ENCODE peak calls at places on chromosomes 12 and 14, in eight cellular contexts. One of them, this sample, is unnamed.

GRCh38 chr12:83802011-83802410 is 1110.6 kb downstream of the SLC6A15 start:
- DNase-seq in CD8-positive, alpha-beta T cell: no peak
- DNase-seq in left lung: no peak
- DNase-seq in spleen: no peak
- DNase-seq in esophagus squamous epithelium: no peak
- DNase-seq in uterus: no peak
- DNase-seq in epithelial cell of esophagus: no peak
- DNase-seq in adrenal gland: no peak
- DNase-seq in this sample: no peak

GRCh38 chr14:96077983-96078686 is 39.0 kb downstream of the C14orf132 start:
- DNase-seq in esophagus squamous epithelium: no peak
- DNase-seq in CD8-positive, alpha-beta T cell: no peak
- DNase-seq in spleen: peak
- DNase-seq in epithelial cell of esophagus: peak
- DNase-seq in adrenal gland: no peak
- DNase-seq in uterus: no peak
- DNase-seq in left lung: no peak
- DNase-seq in this sample: no peak

GRCh38 chr12:77648716-77649115 is 182.0 kb upstream of the NAV3 start:
- DNase-seq in adrenal gland: no peak
- DNase-seq in uterus: no peak
- DNase-seq in left lung: no peak
- DNase-seq in esophagus squamous epithelium: no peak
- DNase-seq in spleen: no peak
- DNase-seq in epithelial cell of esophagus: peak
- DNase-seq in CD8-positive, alpha-beta T cell: no peak
- DNase-seq in this sample: no peak

GRCh38 chr14:96055065-96055752 is 16.0 kb downstream of the C14orf132 start:
- DNase-seq in left lung: no peak
- DNase-seq in uterus: no peak
- DNase-seq in spleen: peak
- DNase-seq in epithelial cell of esophagus: no peak
- DNase-seq in adrenal gland: no peak
- DNase-seq in CD8-positive, alpha-beta T cell: no peak
- DNase-seq in esophagus squamous epithelium: no peak
- DNase-seq in this sample: no peak

GRCh38 chr12:76804435-76804976 is 40.6 kb downstream of the ZDHHC17 start:
- DNase-seq in left lung: no peak
- DNase-seq in uterus: no peak
- DNase-seq in CD8-positive, alpha-beta T cell: no peak
- DNase-seq in epithelial cell of esophagus: no peak
- DNase-seq in esophagus squamous epithelium: no peak
- DNase-seq in adrenal gland: no peak
- DNase-seq in spleen: no peak
- DNase-seq in this sample: no peak

GRCh38 chr14:23910081-23910875 is 43.3 kb upstream of the DHRS4 start:
- DNase-seq in epithelial cell of esophagus: peak
- DNase-seq in CD8-positive, alpha-beta T cell: no peak
- DNase-seq in uterus: no peak
- DNase-seq in esophagus squamous epithelium: no peak
- DNase-seq in spleen: no peak
- DNase-seq in left lung: no peak
- DNase-seq in adrenal gland: peak
- DNase-seq in this sample: no peak

GRCh38 chr12:57010627-57011224 is 4.4 kb upstream of the ZBTB39 start:
- DNase-seq in esophagus squamous epithelium: no peak
- DNase-seq in uterus: no peak
- DNase-seq in spleen: no peak
- DNase-seq in adrenal gland: no peak
- DNase-seq in left lung: no peak
- DNase-seq in epithelial cell of esophagus: no peak
- DNase-seq in CD8-positive, alpha-beta T cell: no peak
- DNase-seq in this sample: no peak

GRCh38 chr12:120710805-120711296 is 593 bp downstream of the UNC119B start:
- DNase-seq in spleen: peak
- DNase-seq in CD8-positive, alpha-beta T cell: peak
- DNase-seq in epithelial cell of esophagus: peak
- DNase-seq in esophagus squamous epithelium: no peak
- DNase-seq in left lung: peak
- DNase-seq in adrenal gland: no peak
- DNase-seq in uterus: peak
- DNase-seq in this sample: no peak

GRCh38 chr12:88935856-88936255 is 355.6 kb upstream of the KITLG start:
- DNase-seq in adrenal gland: no peak
- DNase-seq in spleen: no peak
- DNase-seq in CD8-positive, alpha-beta T cell: no peak
- DNase-seq in esophagus squamous epithelium: no peak
- DNase-seq in epithelial cell of esophagus: peak
- DNase-seq in uterus: no peak
- DNase-seq in left lung: no peak
- DNase-seq in this sample: no peak

GRCh38 chr12:59079029-59079428 is 158.7 kb upstream of the LRIG3 start:
- DNase-seq in left lung: no peak
- DNase-seq in adrenal gland: no peak
- DNase-seq in spleen: no peak
- DNase-seq in epithelial cell of esophagus: peak
- DNase-seq in uterus: no peak
- DNase-seq in CD8-positive, alpha-beta T cell: no peak
- DNase-seq in esophagus squamous epithelium: no peak
- DNase-seq in this sample: no peak

GRCh38 chr14:99660794-99661193 is 15.9 kb downstream of the HHIPL1 start:
- DNase-seq in epithelial cell of esophagus: no peak
- DNase-seq in CD8-positive, alpha-beta T cell: no peak
- DNase-seq in spleen: no peak
- DNase-seq in uterus: no peak
- DNase-seq in adrenal gland: no peak
- DNase-seq in esophagus squamous epithelium: no peak
- DNase-seq in left lung: no peak
- DNase-seq in this sample: no peak

GRCh38 chr12:107385518-107385917 is 292.2 kb upstream of the CRY1 start:
- DNase-seq in epithelial cell of esophagus: peak
- DNase-seq in esophagus squamous epithelium: no peak
- DNase-seq in uterus: no peak
- DNase-seq in spleen: no peak
- DNase-seq in CD8-positive, alpha-beta T cell: no peak
- DNase-seq in adrenal gland: no peak
- DNase-seq in left lung: no peak
- DNase-seq in this sample: no peak

GRCh38 chr12:105427883-105428282 is 97.4 kb downstream of the C12orf75 start:
- DNase-seq in uterus: no peak
- DNase-seq in adrenal gland: no peak
- DNase-seq in esophagus squamous epithelium: no peak
- DNase-seq in left lung: no peak
- DNase-seq in epithelial cell of esophagus: peak
- DNase-seq in spleen: no peak
- DNase-seq in CD8-positive, alpha-beta T cell: no peak
- DNase-seq in this sample: no peak

GRCh38 chr14:69580009-69580577 is 5.4 kb upstream of the CCDC177 start:
- DNase-seq in spleen: no peak
- DNase-seq in epithelial cell of esophagus: peak
- DNase-seq in esophagus squamous epithelium: no peak
- DNase-seq in left lung: no peak
- DNase-seq in adrenal gland: peak
- DNase-seq in uterus: no peak
- DNase-seq in CD8-positive, alpha-beta T cell: no peak
- DNase-seq in this sample: peak

GRCh38 chr12:30822385-30823139 is 67.8 kb upstream of the CAPRIN2 start:
- DNase-seq in uterus: peak
- DNase-seq in CD8-positive, alpha-beta T cell: no peak
- DNase-seq in epithelial cell of esophagus: peak
- DNase-seq in adrenal gland: peak
- DNase-seq in spleen: peak
- DNase-seq in left lung: peak
- DNase-seq in esophagus squamous epithelium: no peak
- DNase-seq in this sample: no peak

GRCh38 chr12:62849398-62849797 is 85.6 kb downstream of the PPM1H start:
- DNase-seq in epithelial cell of esophagus: no peak
- DNase-seq in adrenal gland: no peak
- DNase-seq in uterus: no peak
- DNase-seq in left lung: no peak
- DNase-seq in CD8-positive, alpha-beta T cell: no peak
- DNase-seq in esophagus squamous epithelium: no peak
- DNase-seq in spleen: no peak
- DNase-seq in this sample: no peak

GRCh38 chr12:123998960-123999359 is 25.9 kb downstream of the ZNF664 start:
- DNase-seq in esophagus squamous epithelium: no peak
- DNase-seq in epithelial cell of esophagus: no peak
- DNase-seq in left lung: no peak
- DNase-seq in spleen: no peak
- DNase-seq in adrenal gland: no peak
- DNase-seq in CD8-positive, alpha-beta T cell: no peak
- DNase-seq in uterus: no peak
- DNase-seq in this sample: no peak

GRCh38 chr14:38549549-38549948 is 293.7 kb upstream of the CLEC14A start:
- DNase-seq in esophagus squamous epithelium: no peak
- DNase-seq in CD8-positive, alpha-beta T cell: no peak
- DNase-seq in spleen: no peak
- DNase-seq in uterus: no peak
- DNase-seq in adrenal gland: no peak
- DNase-seq in epithelial cell of esophagus: no peak
- DNase-seq in left lung: no peak
- DNase-seq in this sample: no peak

GRCh38 chr12:26466709-26467108 is 271.3 kb downstream of the SSPN start:
- DNase-seq in CD8-positive, alpha-beta T cell: no peak
- DNase-seq in epithelial cell of esophagus: no peak
- DNase-seq in uterus: no peak
- DNase-seq in esophagus squamous epithelium: no peak
- DNase-seq in spleen: no peak
- DNase-seq in adrenal gland: no peak
- DNase-seq in left lung: no peak
- DNase-seq in this sample: no peak

GRCh38 chr12:2959508-2960431 is 573 bp downstream of the TEAD4 start:
- DNase-seq in left lung: peak
- DNase-seq in spleen: peak
- DNase-seq in CD8-positive, alpha-beta T cell: no peak
- DNase-seq in uterus: peak
- DNase-seq in adrenal gland: no peak
- DNase-seq in epithelial cell of esophagus: peak
- DNase-seq in esophagus squamous epithelium: no peak
- DNase-seq in this sample: peak
- TF ChIP-seq CTCF in left lung: no peak
- TF ChIP-seq CTCF in spleen: no peak
- TF ChIP-seq CTCF in CD8-positive, alpha-beta T cell: no peak
- TF ChIP-seq CTCF in uterus: no peak
- TF ChIP-seq CTCF in adrenal gland: no peak
- TF ChIP-seq CTCF in epithelial cell of esophagus: no peak
- TF ChIP-seq CTCF in esophagus squamous epithelium: no peak
- TF ChIP-seq CTCF in this sample: no peak

DNA sequence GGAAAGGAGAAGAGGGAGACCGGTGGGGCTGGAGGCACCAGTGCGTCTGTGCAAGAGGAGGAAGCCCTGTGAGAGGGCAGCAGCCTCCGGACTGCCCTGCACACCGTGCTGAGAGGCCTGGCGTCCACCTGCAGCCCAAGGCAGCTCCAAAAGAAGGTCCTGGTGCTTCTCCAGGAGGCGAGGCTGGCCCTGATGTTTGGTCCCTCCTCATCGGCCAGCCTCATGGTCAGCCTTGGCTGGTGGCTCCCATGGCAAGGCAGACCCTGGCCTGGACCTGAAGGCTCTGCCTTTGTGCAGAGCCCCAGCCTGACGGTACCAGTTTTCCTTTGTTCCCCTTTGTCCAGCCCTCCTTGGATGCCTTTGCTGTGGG is 7.9 kb downstream of the ADSS1 start:
- DNase-seq in adrenal gland: no peak
- DNase-seq in spleen: no peak
- DNase-seq in left lung: no peak
- DNase-seq in uterus: no peak
- DNase-seq in CD8-positive, alpha-beta T cell: no peak
- DNase-seq in epithelial cell of esophagus: no peak
- DNase-seq in esophagus squamous epithelium: no peak
- DNase-seq in this sample: no peak
- H3K4me3 ChIP-seq in adrenal gland: no peak
- H3K4me3 ChIP-seq in spleen: no peak
- H3K4me3 ChIP-seq in left lung: no peak
- H3K4me3 ChIP-seq in uterus: no peak
- H3K4me3 ChIP-seq in CD8-positive, alpha-beta T cell: no peak
- H3K4me3 ChIP-seq in epithelial cell of esophagus: no peak
- H3K4me3 ChIP-seq in esophagus squamous epithelium: no peak
- H3K4me3 ChIP-seq in this sample: no peak

GRCh38 chr12:10750385-10750727 is 27.2 kb upstream of the YBX3 start:
- DNase-seq in uterus: no peak
- DNase-seq in epithelial cell of esophagus: no peak
- DNase-seq in adrenal gland: no peak
- DNase-seq in CD8-positive, alpha-beta T cell: no peak
- DNase-seq in esophagus squamous epithelium: no peak
- DNase-seq in left lung: no peak
- DNase-seq in spleen: no peak
- DNase-seq in this sample: no peak
- TF ChIP-seq CTCF in uterus: no peak
- TF ChIP-seq CTCF in epithelial cell of esophagus: no peak
- TF ChIP-seq CTCF in adrenal gland: no peak
- TF ChIP-seq CTCF in CD8-positive, alpha-beta T cell: peak
- TF ChIP-seq CTCF in esophagus squamous epithelium: no peak
- TF ChIP-seq CTCF in left lung: no peak
- TF ChIP-seq CTCF in spleen: no peak
- TF ChIP-seq CTCF in this sample: no peak

DNA sequence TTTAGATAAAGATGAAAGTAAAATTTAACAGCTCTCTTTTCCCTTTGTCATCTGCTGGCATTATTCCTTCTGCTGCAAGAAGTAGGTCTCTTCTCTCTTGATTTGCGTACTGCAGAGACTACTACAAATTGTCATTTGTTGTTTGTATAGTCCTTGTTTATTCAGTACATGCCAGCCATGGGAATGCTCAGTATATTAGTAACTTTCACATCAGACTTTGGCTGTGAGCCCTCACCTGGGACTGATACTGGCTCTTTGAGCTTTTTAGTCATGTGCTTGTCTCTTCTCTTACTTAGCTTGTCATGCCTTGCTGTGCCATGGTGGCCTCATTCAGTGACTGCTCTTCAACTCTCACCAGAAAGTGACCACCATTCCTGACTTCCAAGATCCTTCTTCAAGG is 169.8 kb downstream of the PRKCH start:
- DNase-seq in esophagus squamous epithelium: no peak
- DNase-seq in epithelial cell of esophagus: peak
- DNase-seq in spleen: no peak
- DNase-seq in uterus: no peak
- DNase-seq in adrenal gland: no peak
- DNase-seq in left lung: no peak
- DNase-seq in CD8-positive, alpha-beta T cell: no peak
- DNase-seq in this sample: no peak
- H3K4me3 ChIP-seq in esophagus squamous epithelium: no peak
- H3K4me3 ChIP-seq in epithelial cell of esophagus: no peak
- H3K4me3 ChIP-seq in spleen: no peak
- H3K4me3 ChIP-seq in uterus: no peak
- H3K4me3 ChIP-seq in adrenal gland: no peak
- H3K4me3 ChIP-seq in left lung: no peak
- H3K4me3 ChIP-seq in CD8-positive, alpha-beta T cell: no peak
- H3K4me3 ChIP-seq in this sample: no peak